ENCODE peak calls at places on chromosomes 2 and 18, in ten cellular contexts. X, N, G, Y, B, I, K, E, C and D are unnamed samples.

GRCh38 chr2:212777020-212777491 is 238.5 kb upstream of the ERBB4 start:
- DNase-seq in X (peak; percentile 43), N (no peak), G (peak; percentile 35), Y (peak; percentile 85), B (peak; percentile 6), I (no peak), K (peak; percentile 20), E (no peak), C (peak; percentile 20), D (peak; percentile 18)

GRCh38 chr2:42054657-42055430 is 7.0 kb downstream of the PKDCC start:
- DNase-seq in X (no peak), N (no peak), G (no peak), Y (no peak), B (peak; percentile 10), I (no peak), K (no peak), E (no peak), C (no peak), D (no peak)

GRCh38 chr18:59005266-59005665 is 134.4 kb upstream of the SEC11C start:
- DNase-seq in X (no peak), N (no peak), G (no peak), Y (no peak), B (no peak), I (no peak), K (no peak), E (no peak), C (no peak), D (no peak)

GRCh38 chr2:174670446-174670845 is 72.8 kb upstream of the WIPF1 start:
- DNase-seq in X (no peak), N (no peak), G (no peak), Y (no peak), B (no peak), I (no peak), K (no peak), E (peak; percentile 17), C (no peak), D (no peak)

GRCh38 chr2:122329266-122329665 is 573.8 kb downstream of the TSN start:
- DNase-seq in X (no peak), N (no peak), G (no peak), Y (no peak), B (no peak), I (no peak), K (no peak), E (no peak), C (no peak), D (no peak)

GRCh38 chr2:228157841-228158240 is 23.6 kb downstream of the SPHKAP start:
- DNase-seq in X (no peak), N (no peak), G (no peak), Y (no peak), B (no peak), I (no peak), K (no peak), E (no peak), C (no peak), D (no peak)

GRCh38 chr2:85753035-85753524 is 711 bp upstream of the ATOH8 start:
- DNase-seq in X (no peak), N (no peak), G (no peak), Y (no peak), B (no peak), I (no peak), K (no peak), E (no peak), C (no peak), D (no peak)

GRCh38 chr2:50385361-50385760 is 646.6 kb downstream of the NRXN1 start:
- DNase-seq in X (no peak), N (no peak), G (no peak), Y (no peak), B (no peak), I (no peak), K (no peak), E (no peak), C (no peak), D (no peak)

GRCh38 chr18:21858544-21858943 is 118.0 kb downstream of the MIB1 start:
- DNase-seq in X (no peak), N (no peak), G (no peak), Y (no peak), B (no peak), I (no peak), K (no peak), E (no peak), C (no peak), D (no peak)

GRCh38 chr18:46484971-46485370 is 172.0 kb downstream of the LOXHD1 start:
- DNase-seq in X (no peak), N (no peak), G (no peak), Y (no peak), B (no peak), I (no peak), K (no peak), E (no peak), C (no peak), D (no peak)

GRCh38 chr2:240325654-240326031 is 109.8 kb upstream of the GPC1 start:
- DNase-seq in X (no peak), N (peak; percentile 26), G (no peak), Y (no peak), B (no peak), I (no peak), K (no peak), E (no peak), C (no peak), D (no peak)

GRCh38 chr2:104474725-104475124 is 379.2 kb upstream of the POU3F3 start:
- DNase-seq in X (no peak), N (no peak), G (no peak), Y (no peak), B (no peak), I (no peak), K (no peak), E (no peak), C (no peak), D (no peak)

GRCh38 chr2:164542584-164543021 is 78.7 kb downstream of the GRB14 start:
- DNase-seq in X (peak; percentile 6), N (no peak), G (peak; percentile 16), Y (no peak), B (no peak), I (no peak), K (no peak), E (no peak), C (peak; percentile 45), D (no peak)

GRCh38 chr2:46436800-46437199 is 42.6 kb upstream of the TMEM247 start:
- DNase-seq in X (no peak), N (no peak), G (no peak), Y (no peak), B (no peak), I (no peak), K (no peak), E (no peak), C (no peak), D (no peak)

GRCh38 chr2:203453858-203454451 is 81.1 kb downstream of the RAPH1 start:
- DNase-seq in X (peak; percentile 62), N (no peak), G (peak; percentile 39), Y (peak; percentile 42), B (peak; percentile 45), I (no peak), K (peak; percentile 53), E (no peak), C (peak; percentile 58), D (peak; percentile 48)

GRCh38 chr2:1641498-1641897 is 102.8 kb downstream of the PXDN start:
- DNase-seq in X (no peak), N (no peak), G (no peak), Y (no peak), B (no peak), I (no peak), K (no peak), E (no peak), C (peak; percentile 8), D (peak; percentile 6)

GRCh38 chr18:10020176-10020575 is 106.4 kb downstream of the VAPA start:
- DNase-seq in X (no peak), N (no peak), G (peak; percentile 98), Y (peak; percentile 48), B (no peak), I (no peak), K (no peak), E (no peak), C (no peak), D (no peak)

GRCh38 chr18:58596265-58596681 is 32.6 kb downstream of the ALPK2 start:
- DNase-seq in X (no peak), N (no peak), G (no peak), Y (no peak), B (no peak), I (no peak), K (no peak), E (no peak), C (no peak), D (no peak)

GRCh38 chr2:182020319-182021055 is 34.8 kb downstream of the PPP1R1C start:
- DNase-seq in X (no peak), N (no peak), G (no peak), Y (peak; percentile 11), B (no peak), I (no peak), K (no peak), E (no peak), C (no peak), D (no peak)

GRCh38 chr2:207008105-207008990 is 69.0 kb downstream of the CPO start:
- DNase-seq in X (no peak), N (peak; percentile 2), G (no peak), Y (no peak), B (no peak), I (no peak), K (no peak), E (no peak), C (peak; percentile 97), D (peak; percentile 82)

GRCh38 chr2:39989888-39990287 is 210.8 kb upstream of the THUMPD2 start:
- DNase-seq in X (no peak), N (no peak), G (no peak), Y (no peak), B (no peak), I (no peak), K (no peak), E (no peak), C (no peak), D (no peak)